ENCODE peak calls at places on chromosomes 4 and X, in seven cellular contexts. L is keratinocyte; T is GM23338; D is upper lobe of right lung; O is CD8-positive, alpha-beta T cell; G is sigmoid colon; N is right cardiac atrium. A is an unnamed sample.

GRCh38 chr4:184388106-184388505 is 86.2 kb downstream of the IRF2 start:
- DNase-seq in L (no peak), T (no peak), D (no peak), O (no peak), G (no peak), N (no peak), A (no peak)

GRCh38 chrX:20225488-20225833 is 41.2 kb downstream of the RPS6KA3 start:
- DNase-seq in L (no peak), T (no peak), D (no peak), O (no peak), G (no peak), N (no peak), A (no peak)

GRCh38 chrX:10175317-10175871 is 18.6 kb downstream of the CLCN4 start:
- DNase-seq in L (no peak), T (no peak), D (no peak), O (no peak), G (peak; percentile 74), N (no peak), A (no peak)

GRCh38 chr4:143354990-143355389 is 18.3 kb downstream of the GAB1 start:
- DNase-seq in L (no peak), T (no peak), D (no peak), O (no peak), G (no peak), N (no peak), A (no peak)

GRCh38 chrX:150767045-150767395 is 73.8 kb downstream of the MTMR1 start:
- DNase-seq in L (no peak), T (no peak), D (no peak), O (no peak), G (no peak), N (peak; percentile 72), A (no peak)

GRCh38 chrX:103357871-103358270 is 1.6 kb downstream of the TCEAL9 start:
- DNase-seq in L (no peak), T (no peak), D (no peak), O (no peak), G (no peak), N (no peak), A (no peak)

GRCh38 chr4:107893171-107894137 is 37.9 kb upstream of the CYP2U1 start:
- DNase-seq in L (no peak), T (no peak), D (no peak), O (no peak), G (no peak), N (no peak), A (no peak)

GRCh38 chr4:37802068-37802666 is 24.3 kb upstream of the PGM2 start:
- DNase-seq in L (peak; percentile 44), T (peak; percentile 79), D (peak; percentile 67), O (no peak), G (no peak), N (peak; percentile 58), A (no peak)

GRCh38 chr4:81052119-81053068 is 21.9 kb downstream of the BMP3 start:
- DNase-seq in L (no peak), T (peak; percentile 87), D (peak; percentile 66), O (peak; percentile 28), G (peak; percentile 80), N (peak; percentile 82), A (no peak)

GRCh38 chr4:145732416-145732815 is 52.5 kb downstream of the C4orf51 start:
- DNase-seq in L (no peak), T (peak; percentile 34), D (no peak), O (no peak), G (no peak), N (peak; percentile 24), A (no peak)

GRCh38 chrX:51459125-51459524 is 37.3 kb downstream of the NUDT11 start:
- DNase-seq in L (no peak), T (peak; percentile 59), D (no peak), O (no peak), G (no peak), N (no peak), A (no peak)

GRCh38 chr4:146371812-146372211 is 149.9 kb downstream of the SLC10A7 start:
- DNase-seq in L (no peak), T (no peak), D (no peak), O (no peak), G (no peak), N (no peak), A (no peak)

GRCh38 chr4:107994894-107995293 is 5.2 kb downstream of the HADH start:
- DNase-seq in L (no peak), T (no peak), D (no peak), O (no peak), G (no peak), N (no peak), A (no peak)

GRCh38 chrX:41499195-41499594 is 52.1 kb downstream of the NYX start:
- DNase-seq in L (no peak), T (no peak), D (no peak), O (no peak), G (no peak), N (no peak), A (no peak)

GRCh38 chrX:130245441-130245840 is 23.3 kb downstream of the ZNF280C start:
- DNase-seq in L (no peak), T (no peak), D (no peak), O (no peak), G (no peak), N (no peak), A (no peak)

GRCh38 chr4:120693817-120694216 is 228.7 kb downstream of the PRDM5 start:
- DNase-seq in L (no peak), T (no peak), D (no peak), O (no peak), G (no peak), N (no peak), A (no peak)

DNA sequence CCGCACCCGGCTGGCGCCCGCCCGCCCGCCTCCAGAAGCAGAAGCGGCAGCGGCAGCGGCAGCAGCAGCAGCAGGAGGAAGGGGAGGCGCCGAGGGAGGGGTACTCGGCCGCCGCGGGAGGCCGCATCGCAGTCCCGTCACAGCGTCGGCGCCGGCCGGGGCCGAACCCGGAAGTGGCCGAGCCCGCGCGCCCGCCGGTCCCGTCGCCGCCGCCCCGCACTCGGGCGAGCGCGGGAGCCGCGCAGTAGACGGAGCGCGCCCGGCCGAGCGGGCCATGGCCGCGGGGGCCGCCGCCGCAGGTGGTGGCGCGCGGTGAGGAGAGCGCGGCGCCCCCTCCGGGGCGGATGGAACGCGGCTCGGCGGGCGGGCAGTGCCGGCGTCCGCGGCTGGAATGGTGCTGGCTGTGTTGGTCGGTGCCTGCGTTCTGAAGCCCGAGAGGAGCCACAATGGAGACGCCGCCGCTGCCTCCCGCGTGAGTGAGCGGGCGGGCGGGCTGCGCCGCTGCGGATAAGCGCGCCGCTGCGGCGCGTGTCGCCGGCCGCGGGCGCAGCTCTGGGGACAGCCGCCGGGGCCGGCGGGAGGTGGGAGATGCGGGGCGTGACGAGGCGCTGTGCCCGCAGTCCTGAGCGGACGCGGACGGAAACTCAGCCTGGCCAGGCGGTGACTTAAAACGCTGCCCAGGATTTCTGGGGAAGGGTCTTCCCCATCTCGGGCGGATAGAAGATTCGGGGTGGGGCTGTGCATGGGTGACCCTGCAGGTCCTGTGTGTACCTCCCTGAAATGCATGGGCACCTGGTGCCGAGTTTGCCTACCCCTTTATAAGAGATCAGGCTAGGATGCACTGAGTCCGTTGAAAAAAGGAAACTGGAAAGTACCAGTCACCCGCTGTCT is at the start of gene KLHL2:
- DNase-seq in L (no peak), T (peak; percentile 85), D (peak; percentile 93), O (peak; percentile 62), G (peak; percentile 88), N (peak; percentile 93), A (peak; percentile 68)
- H3K4me1 ChIP-seq in L (peaks cover 46% of the 10 kb centered on the region), T (peaks cover 46% of the 10 kb centered on the region), D (peaks cover 20% of the 10 kb centered on the region), O (peaks cover 31% of the 10 kb centered on the region), G (peaks cover 19% of the 10 kb centered on the region), N (peaks cover 2% of the 10 kb centered on the region), A (peaks cover 49% of the 10 kb centered on the region)

GRCh38 chr4:112514449-112515277 is 1.3 kb downstream of the NEUROG2 start:
- DNase-seq in L (no peak), T (peak; percentile 65), D (no peak), O (no peak), G (no peak), N (peak; percentile 42), A (no peak)
- H3K4me1 ChIP-seq in L (peaks cover 5% of the 10 kb centered on the region), T (peaks cover 62% of the 10 kb centered on the region), D (peaks cover 43% of the 10 kb centered on the region), O (peaks cover 45% of the 10 kb centered on the region), G (peaks cover 51% of the 10 kb centered on the region), N (peaks cover 11% of the 10 kb centered on the region), A (peaks cover 9% of the 10 kb centered on the region)

GRCh38 chr4:57098415-57098814 is 11.8 kb downstream of the IGFBP7 start:
- DNase-seq in L (no peak), T (no peak), D (no peak), O (no peak), G (no peak), N (no peak), A (no peak)
- H3K4me1 ChIP-seq in L (peaks cover 24% of the 10 kb centered on the region), T (peaks cover 21% of the 10 kb centered on the region), D (peaks cover 40% of the 10 kb centered on the region), O (no peaks in the 10 kb centered on the region), G (peaks cover 94% of the 10 kb centered on the region), N (peaks cover 28% of the 10 kb centered on the region), A (peaks cover 37% of the 10 kb centered on the region)

DNA sequence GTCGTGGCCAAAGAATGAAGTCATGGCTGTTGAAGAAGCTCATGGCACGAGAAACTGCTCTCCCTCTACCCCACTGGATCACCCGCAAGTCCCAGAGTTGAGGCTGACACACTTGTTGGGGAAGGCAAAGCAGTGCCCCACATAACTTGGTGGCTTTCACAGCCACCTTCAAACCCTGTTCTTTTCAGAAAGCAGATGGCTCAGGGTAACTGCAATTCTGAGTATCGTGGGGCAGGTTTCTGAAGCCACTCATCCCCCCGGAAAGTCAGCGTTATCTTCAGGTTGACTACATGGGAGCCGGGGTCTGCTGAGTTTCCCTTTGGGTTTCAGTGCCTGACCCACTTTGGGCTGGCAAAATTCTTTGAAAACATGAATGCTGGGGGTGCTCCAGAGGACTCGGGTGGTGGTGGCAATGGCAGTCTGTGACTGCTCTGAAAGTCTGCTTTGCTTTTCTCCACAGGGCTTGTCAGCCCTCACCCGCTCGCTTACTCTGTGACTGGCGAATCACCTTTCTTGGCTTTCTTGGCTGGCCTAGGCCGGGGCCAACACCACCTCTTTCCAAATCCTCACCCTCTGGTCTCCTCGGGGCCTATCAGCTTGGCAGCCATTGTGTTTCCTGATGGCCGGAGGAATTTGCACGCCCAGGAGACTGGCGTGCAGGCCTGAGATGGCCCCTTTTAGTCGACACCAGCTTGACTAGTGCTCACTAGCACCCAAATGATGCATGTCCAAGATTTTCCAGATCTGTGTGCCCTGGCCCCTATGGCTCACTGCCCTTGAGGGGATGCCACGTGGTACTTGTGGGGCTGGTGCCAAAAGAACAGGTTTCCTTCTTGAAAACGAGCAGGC is 7.3 kb downstream of the PPP1R3F start:
- DNase-seq in L (no peak), T (no peak), D (no peak), O (no peak), G (peak; percentile 53), N (no peak), A (no peak)
- H3K4me1 ChIP-seq in L (peaks cover 3% of the 10 kb centered on the region), T (peaks cover 1% of the 10 kb centered on the region), D (no peaks in the 10 kb centered on the region), O (peaks cover 90% of the 10 kb centered on the region), G (no peaks in the 10 kb centered on the region), N (peaks cover 5% of the 10 kb centered on the region), A (no peaks in the 10 kb centered on the region)

DNA sequence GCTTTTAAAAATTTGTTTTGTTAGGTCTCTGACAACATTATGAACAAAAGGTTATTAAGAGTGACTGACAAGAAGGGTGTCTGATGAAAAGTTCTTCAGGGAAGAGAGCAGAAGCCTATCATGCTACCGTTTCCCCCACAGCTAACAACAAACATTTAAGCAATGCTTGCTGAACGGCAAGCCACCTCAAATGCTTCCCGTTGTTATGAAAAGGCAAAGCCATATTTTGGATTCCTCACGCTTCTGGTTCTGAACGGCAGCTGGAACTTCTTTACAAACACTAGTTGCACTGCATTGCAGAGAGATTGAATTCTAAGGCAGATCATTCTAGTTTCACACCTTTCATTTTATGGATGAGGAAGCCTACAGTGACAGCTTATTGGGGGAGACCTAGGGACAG is 48.6 kb upstream of the NAP1L5 start:
- DNase-seq in L (no peak), T (peak; percentile 35), D (no peak), O (no peak), G (no peak), N (no peak), A (no peak)
- H3K4me1 ChIP-seq in L (no peaks in the 10 kb centered on the region), T (peaks cover 15% of the 10 kb centered on the region), D (no peaks in the 10 kb centered on the region), O (no peaks in the 10 kb centered on the region), G (peaks cover 11% of the 10 kb centered on the region), N (peaks cover 7% of the 10 kb centered on the region), A (peaks cover 3% of the 10 kb centered on the region)

A was measured in RWPE2.